ENCODE peak calls at places on chromosomes 12 and 14, in seven cellular contexts. One of them, this sample, is unnamed.

GRCh38 chr14:101635238-101636080 is 74.2 kb downstream of the DIO3 start:
- DNase-seq in NCI-H1417: no peak
- DNase-seq in stimulated activated CD4-positive, alpha-beta T cell treated with anti-CD3 and anti-CD28 coated beads, Interleukin-2, amount 100 ng/mL, for 48 hours: no peak
- DNase-seq in K562: no peak
- DNase-seq in mammary epithelial cell: no peak
- DNase-seq in adipocyte: no peak
- DNase-seq in M059J: no peak
- DNase-seq in this sample: no peak

GRCh38 chr12:49796606-49797451 is 31.4 kb downstream of the NCKAP5L start:
- DNase-seq in stimulated activated CD4-positive, alpha-beta T cell treated with anti-CD3 and anti-CD28 coated beads, Interleukin-2, amount 100 ng/mL, for 48 hours: no peak
- DNase-seq in K562: no peak
- DNase-seq in mammary epithelial cell: no peak
- DNase-seq in NCI-H1417: no peak
- DNase-seq in M059J: no peak
- DNase-seq in adipocyte: no peak
- DNase-seq in this sample: no peak

GRCh38 chr12:127559349-127560040 is 707.5 kb upstream of the TMEM132C start:
- DNase-seq in adipocyte: peak
- DNase-seq in K562: peak
- DNase-seq in stimulated activated CD4-positive, alpha-beta T cell treated with anti-CD3 and anti-CD28 coated beads, Interleukin-2, amount 100 ng/mL, for 48 hours: peak
- DNase-seq in M059J: peak
- DNase-seq in NCI-H1417: peak
- DNase-seq in mammary epithelial cell: peak
- DNase-seq in this sample: peak

GRCh38 chr12:16096273-16096849 is 181.1 kb downstream of the SLC15A5 start:
- DNase-seq in K562: no peak
- DNase-seq in adipocyte: no peak
- DNase-seq in mammary epithelial cell: no peak
- DNase-seq in M059J: no peak
- DNase-seq in stimulated activated CD4-positive, alpha-beta T cell treated with anti-CD3 and anti-CD28 coated beads, Interleukin-2, amount 100 ng/mL, for 48 hours: no peak
- DNase-seq in NCI-H1417: peak
- DNase-seq in this sample: no peak

GRCh38 chr14:46384611-46385010 is 267.0 kb downstream of the RPL10L start:
- DNase-seq in NCI-H1417: no peak
- DNase-seq in M059J: no peak
- DNase-seq in stimulated activated CD4-positive, alpha-beta T cell treated with anti-CD3 and anti-CD28 coated beads, Interleukin-2, amount 100 ng/mL, for 48 hours: no peak
- DNase-seq in adipocyte: no peak
- DNase-seq in K562: no peak
- DNase-seq in mammary epithelial cell: no peak
- DNase-seq in this sample: peak

GRCh38 chr14:35221462-35221861 is 70.7 kb upstream of the PSMA6 start:
- DNase-seq in M059J: peak
- DNase-seq in NCI-H1417: no peak
- DNase-seq in mammary epithelial cell: no peak
- DNase-seq in adipocyte: no peak
- DNase-seq in stimulated activated CD4-positive, alpha-beta T cell treated with anti-CD3 and anti-CD28 coated beads, Interleukin-2, amount 100 ng/mL, for 48 hours: no peak
- DNase-seq in K562: no peak
- DNase-seq in this sample: no peak

GRCh38 chr12:54479421-54479820 is 6.0 kb upstream of the GTSF1 start:
- DNase-seq in NCI-H1417: no peak
- DNase-seq in M059J: peak
- DNase-seq in mammary epithelial cell: no peak
- DNase-seq in K562: no peak
- DNase-seq in stimulated activated CD4-positive, alpha-beta T cell treated with anti-CD3 and anti-CD28 coated beads, Interleukin-2, amount 100 ng/mL, for 48 hours: no peak
- DNase-seq in adipocyte: peak
- DNase-seq in this sample: no peak

GRCh38 chr14:64720190-64720589 is 16.0 kb downstream of the PLEKHG3 start:
- DNase-seq in K562: no peak
- DNase-seq in NCI-H1417: peak
- DNase-seq in M059J: peak
- DNase-seq in stimulated activated CD4-positive, alpha-beta T cell treated with anti-CD3 and anti-CD28 coated beads, Interleukin-2, amount 100 ng/mL, for 48 hours: no peak
- DNase-seq in mammary epithelial cell: peak
- DNase-seq in adipocyte: no peak
- DNase-seq in this sample: peak

GRCh38 chr14:20808084-20808483 is 5.4 kb upstream of the RNASE1 start:
- DNase-seq in M059J: no peak
- DNase-seq in adipocyte: no peak
- DNase-seq in K562: no peak
- DNase-seq in NCI-H1417: no peak
- DNase-seq in stimulated activated CD4-positive, alpha-beta T cell treated with anti-CD3 and anti-CD28 coated beads, Interleukin-2, amount 100 ng/mL, for 48 hours: no peak
- DNase-seq in mammary epithelial cell: no peak
- DNase-seq in this sample: no peak

GRCh38 chr12:69688496-69689427 is 10.3 kb downstream of the BEST3 start:
- DNase-seq in K562: peak
- DNase-seq in mammary epithelial cell: peak
- DNase-seq in NCI-H1417: no peak
- DNase-seq in M059J: peak
- DNase-seq in adipocyte: peak
- DNase-seq in stimulated activated CD4-positive, alpha-beta T cell treated with anti-CD3 and anti-CD28 coated beads, Interleukin-2, amount 100 ng/mL, for 48 hours: peak
- DNase-seq in this sample: peak

This sample was measured in renal cortical epithelial cell.